ENCODE peak calls at places on chromosomes 11 and 22, in four cellular contexts. M is IMR-90, J is H1, V is mesendoderm. B is an unnamed sample.

GRCh38 chr11:55942785-55943392 is 6.7 kb upstream of the OR5I1 start:
- DNase-seq in J (no peak), V (peak), M (peak), B (peak)

GRCh38 chr11:125165664-125166346 is 1.3 kb downstream of the PKNOX2 start:
- DNase-seq in V (peak), M (peak), J (no peak), B (no peak)

GRCh38 chr22:28594784-28595324 is 84.8 kb downstream of the TTC28 start:
- DNase-seq in M (peak), V (peak), J (no peak), B (no peak)

GRCh38 chr11:94402355-94402754 is 1.1 kb upstream of the GPR83 start:
- DNase-seq in J (no peak), V (peak), M (no peak), B (no peak)

GRCh38 chr11:36352919-36353318 is 56.8 kb downstream of the PRR5L start:
- DNase-seq in J (no peak), M (no peak), V (no peak), B (no peak)

GRCh38 chr11:134516529-134516928 is 104.5 kb upstream of the B3GAT1 start:
- DNase-seq in V (no peak), M (no peak), J (no peak), B (no peak)

GRCh38 chr11:77250881-77251640 is 50.4 kb downstream of the GDPD4 start:
- DNase-seq in M (peak), V (no peak), J (no peak), B (no peak)

GRCh38 chr11:44817207-44817944 is 90.6 kb downstream of the TSPAN18 start:
- DNase-seq in J (no peak), M (peak), V (no peak), B (no peak)

GRCh38 chr11:134124660-134125451 is 56.0 kb downstream of the JAM3 start:
- DNase-seq in M (peak), V (peak), J (no peak), B (no peak)

DNA sequence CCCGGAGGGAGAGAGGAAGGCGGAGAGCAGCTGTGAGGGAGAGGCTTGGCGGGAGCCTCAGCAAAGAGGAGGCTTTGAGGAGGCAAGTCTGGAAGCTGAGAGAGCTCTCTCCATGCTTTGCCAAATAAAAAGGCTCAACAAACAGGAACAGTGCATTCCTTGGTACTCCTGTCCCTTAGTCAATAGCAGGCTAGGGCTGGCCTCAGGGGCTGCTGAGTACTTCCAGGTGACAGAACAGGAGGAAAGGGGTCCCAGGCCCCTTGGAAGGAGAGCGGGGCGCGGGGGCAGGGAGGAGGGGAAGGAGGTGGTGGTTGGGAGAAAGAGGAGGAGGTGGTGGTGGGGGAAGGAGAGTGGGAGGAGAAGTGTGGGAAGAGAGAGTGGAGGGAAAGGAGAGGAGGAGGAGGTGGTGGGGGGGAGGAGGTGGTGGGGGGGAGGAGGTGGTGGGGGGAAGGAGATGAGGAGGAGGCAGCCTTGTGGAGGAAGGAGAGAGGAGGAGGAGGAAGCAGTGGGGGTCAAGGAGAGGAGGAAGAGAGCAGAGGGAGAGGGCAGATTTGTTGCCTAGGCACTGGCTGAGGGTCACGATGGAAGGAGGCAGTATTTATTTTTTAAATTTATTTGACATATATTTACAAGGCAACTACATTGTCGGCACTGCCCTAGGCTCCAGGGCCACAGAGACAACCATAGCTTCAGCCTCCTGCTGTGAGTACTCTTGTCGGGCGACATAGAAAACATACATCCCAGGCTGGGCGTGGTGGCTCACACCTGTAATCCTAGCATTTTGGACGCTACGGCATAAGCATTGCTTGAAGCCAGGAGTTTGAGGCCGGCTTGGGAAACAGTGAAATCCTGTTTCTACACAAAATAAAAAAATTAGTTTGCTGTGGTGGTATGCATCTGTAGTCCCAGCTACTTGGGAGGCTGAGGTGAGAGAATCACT is 74.2 kb upstream of the ZBED5 start:
- DNase-seq in M (no peak), V (no peak), J (no peak), B (peak)
- H2BK120ac ChIP-seq in M (peak), V (no peak), J (no peak), B (peak)

DNA sequence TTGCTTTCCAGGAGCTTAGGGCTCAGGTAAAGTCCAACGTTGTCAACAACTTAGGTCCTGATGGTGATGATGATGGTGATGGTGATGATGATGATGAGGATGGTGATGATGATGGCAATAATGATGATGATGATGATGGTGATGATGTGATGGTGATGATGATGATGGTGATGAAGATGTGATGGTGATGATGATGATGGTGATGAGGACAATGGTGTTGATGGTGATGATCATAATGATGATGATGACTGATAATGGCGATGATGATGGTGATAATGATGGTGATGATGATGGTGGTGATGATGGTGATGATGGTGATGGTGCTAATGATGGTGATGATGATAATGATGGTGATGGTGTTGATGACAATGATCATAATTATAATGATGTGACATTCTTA is 750.2 kb downstream of the TBC1D22A start:
- DNase-seq in J (no peak), V (no peak), M (no peak), B (no peak)
- H3K4me2 ChIP-seq in J (no peak), V (no peak), M (no peak), B (no peak)

GRCh38 chr22:49358041-49358440 is 469.6 kb downstream of the BRD1 start:
- DNase-seq in M (no peak), J (no peak), V (no peak), B (no peak)
- H3K18ac ChIP-seq in M (no peak), J (no peak), V (no peak), B (no peak)

GRCh38 chr11:64261556-64262080 is 10.3 kb downstream of the PLCB3 start:
- DNase-seq in M (no peak), J (no peak), V (no peak), B (no peak)

GRCh38 chr11:64262271-64263002 is 11.1 kb downstream of the PLCB3 start:
- DNase-seq in M (no peak), J (no peak), V (no peak), B (no peak)

GRCh38 chr11:64263947-64264317 is 12.6 kb downstream of the PLCB3 start:
- DNase-seq in J (no peak), M (no peak), V (no peak), B (no peak)

GRCh38 chr11:64264371-64264852 is 13.1 kb downstream of the PLCB3 start:
- DNase-seq in J (no peak), M (no peak), V (no peak), B (no peak)

GRCh38 chr11:64263021-64263946 is 12.0 kb downstream of the PLCB3 start:
- DNase-seq in J (no peak), M (peak), V (peak), B (no peak)
- H2BK120ac ChIP-seq in J (no peak), M (no peak), V (no peak), B (no peak)

GRCh38 chr22:46246178-46246577 is 3.9 kb downstream of the CDPF1 start:
- DNase-seq in V (no peak), M (no peak), J (no peak), B (no peak)
- H3K4me2 ChIP-seq in V (no peak), M (no peak), J (no peak), B (no peak)

DNA sequence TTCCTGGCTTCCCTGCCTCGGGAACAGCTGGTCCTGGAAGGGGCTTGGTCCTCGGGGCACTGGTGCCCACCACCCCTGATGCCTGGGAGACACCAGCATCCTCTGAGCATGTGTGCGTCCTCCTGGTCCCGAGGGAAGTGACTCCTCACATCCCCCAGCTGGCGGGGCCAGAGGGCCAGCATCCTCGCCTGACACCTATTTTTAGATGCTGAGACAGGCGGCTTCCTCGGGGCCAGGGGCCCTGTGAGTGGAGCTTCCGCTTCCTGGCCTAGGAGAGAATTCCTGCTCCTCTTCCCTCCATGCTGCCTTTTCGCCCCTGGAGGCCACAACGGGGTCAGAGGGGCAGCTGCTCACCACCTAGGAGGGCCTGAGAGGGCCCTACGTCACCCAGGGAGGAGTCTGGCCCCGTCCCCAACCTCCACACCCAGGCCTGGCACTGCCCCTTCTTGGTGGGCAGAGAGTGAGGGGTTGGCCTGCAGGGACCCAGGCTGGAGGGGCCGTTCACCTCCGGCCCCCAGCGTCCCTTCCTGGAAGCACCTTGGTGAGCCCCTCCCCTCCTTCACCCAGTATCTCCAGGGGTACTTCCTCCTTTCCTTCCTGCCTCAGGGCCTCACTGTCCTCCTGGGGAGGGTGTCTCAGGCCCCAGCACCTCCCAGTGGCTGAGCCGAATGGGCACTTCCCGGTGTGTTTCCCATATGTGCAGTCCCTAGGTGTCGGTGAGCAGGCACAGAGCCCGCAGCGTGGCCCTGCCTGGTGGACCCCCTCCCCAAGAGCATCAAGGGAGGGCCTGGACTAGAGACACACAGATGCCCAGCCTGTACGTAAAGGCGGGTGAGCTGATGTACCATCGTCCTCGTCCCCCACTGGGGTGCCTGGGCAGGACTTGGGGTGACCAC is 6.1 kb downstream of the CD81 start:
- DNase-seq in V (peak), J (no peak), M (peak), B (no peak)
- H3K18ac ChIP-seq in V (no peak), J (no peak), M (no peak), B (no peak)

GRCh38 chr22:35649026-35649553 is 844 bp downstream of the APOL6 start:
- DNase-seq in J (no peak), M (no peak), V (no peak), B (no peak)
- H2BK120ac ChIP-seq in J (no peak), M (peak), V (no peak), B (no peak)

GRCh38 chr11:2558402-2558801 is 113.6 kb downstream of the KCNQ1 start:
- DNase-seq in J (no peak), M (no peak), V (no peak), B (no peak)
- H3K4me2 ChIP-seq in J (no peak), M (no peak), V (no peak), B (no peak)

GRCh38 chr11:46729110-46730027 is 10.4 kb downstream of the F2 start:
- DNase-seq in J (no peak), V (no peak), M (peak), B (peak)
- H3K18ac ChIP-seq in J (no peak), V (no peak), M (no peak), B (no peak)

GRCh38 chr11:57555393-57555792 is 12.1 kb downstream of the UBE2L6 start:
- DNase-seq in M (no peak), J (no peak), V (no peak), B (no peak)

GRCh38 chr11:57560146-57560545 is 7.3 kb downstream of the UBE2L6 start:
- DNase-seq in M (no peak), V (no peak), J (no peak), B (no peak)

GRCh38 chr11:57552479-57552878 is 15.0 kb downstream of the UBE2L6 start:
- DNase-seq in M (no peak), V (peak), J (no peak), B (peak)

GRCh38 chr11:57551941-57552340 is 14.5 kb downstream of the SMTNL1 start:
- DNase-seq in J (no peak), V (no peak), M (no peak), B (no peak)

GRCh38 chr11:57556041-57556440 is 11.4 kb downstream of the UBE2L6 start:
- DNase-seq in J (no peak), V (no peak), M (no peak), B (no peak)
- H2BK120ac ChIP-seq in J (no peak), V (no peak), M (no peak), B (no peak)